ENCODE peak calls at places on chromosomes 1 and 21, in six cellular contexts. One of them, this sample, is unnamed.

GRCh38 chr21:37564924-37565529 is 198.5 kb downstream of the DYRK1A start:
- DNase-seq in mesenchymal stem cell: peak
- DNase-seq in IMR-90: peak
- DNase-seq in neuronal stem cell: no peak
- DNase-seq in trophoblast cell: peak
- DNase-seq in H1: no peak
- DNase-seq in this sample: no peak

GRCh38 chr21:15729346-15729673 is 472 bp upstream of the USP25 start:
- DNase-seq in mesenchymal stem cell: no peak
- DNase-seq in IMR-90: peak
- DNase-seq in neuronal stem cell: no peak
- DNase-seq in trophoblast cell: no peak
- DNase-seq in H1: no peak
- DNase-seq in this sample: no peak

GRCh38 chr1:184790642-184791041 is 36.0 kb upstream of the EDEM3 start:
- DNase-seq in mesenchymal stem cell: peak
- DNase-seq in IMR-90: no peak
- DNase-seq in neuronal stem cell: no peak
- DNase-seq in trophoblast cell: no peak
- DNase-seq in H1: no peak
- DNase-seq in this sample: no peak

GRCh38 chr1:44677201-44677520 is 2.6 kb downstream of the ARMH1 start:
- DNase-seq in mesenchymal stem cell: peak
- DNase-seq in IMR-90: peak
- DNase-seq in neuronal stem cell: no peak
- DNase-seq in trophoblast cell: peak
- DNase-seq in H1: no peak
- DNase-seq in this sample: no peak

GRCh38 chr1:59502009-59502691 is 205.3 kb downstream of the FGGY start:
- DNase-seq in mesenchymal stem cell: no peak
- DNase-seq in IMR-90: no peak
- DNase-seq in neuronal stem cell: no peak
- DNase-seq in trophoblast cell: no peak
- DNase-seq in H1: no peak
- DNase-seq in this sample: no peak

GRCh38 chr1:110471131-110471530 is 20.2 kb downstream of the PROK1 start:
- DNase-seq in mesenchymal stem cell: no peak
- DNase-seq in IMR-90: no peak
- DNase-seq in neuronal stem cell: no peak
- DNase-seq in trophoblast cell: no peak
- DNase-seq in H1: no peak
- DNase-seq in this sample: no peak

GRCh38 chr21:14215971-14216621 is at the start of gene RBM11:
- DNase-seq in mesenchymal stem cell: peak
- DNase-seq in IMR-90: peak
- DNase-seq in neuronal stem cell: peak
- DNase-seq in trophoblast cell: peak
- DNase-seq in H1: peak
- DNase-seq in this sample: peak

GRCh38 chr1:106747791-106748190 is 308.7 kb upstream of the PRMT6 start:
- DNase-seq in mesenchymal stem cell: no peak
- DNase-seq in IMR-90: no peak
- DNase-seq in neuronal stem cell: no peak
- DNase-seq in trophoblast cell: no peak
- DNase-seq in H1: no peak
- DNase-seq in this sample: peak

GRCh38 chr1:151135433-151136385 is 10.7 kb downstream of the SEMA6C start:
- DNase-seq in mesenchymal stem cell: no peak
- DNase-seq in IMR-90: no peak
- DNase-seq in neuronal stem cell: no peak
- DNase-seq in trophoblast cell: no peak
- DNase-seq in H1: no peak
- DNase-seq in this sample: no peak

GRCh38 chr1:216710598-216711333 is 12.5 kb downstream of the ESRRG start:
- DNase-seq in mesenchymal stem cell: no peak
- DNase-seq in IMR-90: no peak
- DNase-seq in neuronal stem cell: no peak
- DNase-seq in trophoblast cell: no peak
- DNase-seq in H1: no peak
- DNase-seq in this sample: no peak

GRCh38 chr1:117105003-117105402 is 16.5 kb downstream of the TRIM45 start:
- DNase-seq in mesenchymal stem cell: peak
- DNase-seq in IMR-90: peak
- DNase-seq in neuronal stem cell: no peak
- DNase-seq in trophoblast cell: no peak
- DNase-seq in H1: no peak
- DNase-seq in this sample: no peak

GRCh38 chr1:155989992-155990325 is 11.6 kb upstream of the ARHGEF2 start:
- DNase-seq in mesenchymal stem cell: no peak
- DNase-seq in IMR-90: no peak
- DNase-seq in neuronal stem cell: no peak
- DNase-seq in trophoblast cell: no peak
- DNase-seq in H1: no peak
- DNase-seq in this sample: no peak

GRCh38 chr21:42997053-42997452 is 22.7 kb downstream of the PKNOX1 start:
- DNase-seq in mesenchymal stem cell: peak
- DNase-seq in IMR-90: peak
- DNase-seq in neuronal stem cell: no peak
- DNase-seq in trophoblast cell: peak
- DNase-seq in H1: no peak
- DNase-seq in this sample: no peak

GRCh38 chr1:107965112-107965991 is at the start of gene VAV3:
- DNase-seq in mesenchymal stem cell: peak
- DNase-seq in IMR-90: peak
- DNase-seq in neuronal stem cell: peak
- DNase-seq in trophoblast cell: peak
- DNase-seq in H1: peak
- DNase-seq in this sample: peak

GRCh38 chr1:156241311-156241811 is 623 bp upstream of the BGLAP start:
- DNase-seq in mesenchymal stem cell: peak
- DNase-seq in IMR-90: peak
- DNase-seq in neuronal stem cell: no peak
- DNase-seq in trophoblast cell: no peak
- DNase-seq in H1: no peak
- DNase-seq in this sample: no peak

GRCh38 chr1:151968058-151968457 is 25.6 kb downstream of the S100A10 start:
- DNase-seq in mesenchymal stem cell: peak
- DNase-seq in IMR-90: peak
- DNase-seq in neuronal stem cell: peak
- DNase-seq in trophoblast cell: peak
- DNase-seq in H1: no peak
- DNase-seq in this sample: peak

GRCh38 chr1:31105646-31106045 is 40.1 kb upstream of the PUM1 start:
- DNase-seq in mesenchymal stem cell: peak
- DNase-seq in IMR-90: peak
- DNase-seq in neuronal stem cell: no peak
- DNase-seq in trophoblast cell: no peak
- DNase-seq in H1: no peak
- DNase-seq in this sample: no peak

GRCh38 chr1:19921310-19921709 is 2.1 kb downstream of the PLA2G2E start:
- DNase-seq in mesenchymal stem cell: no peak
- DNase-seq in IMR-90: no peak
- DNase-seq in neuronal stem cell: no peak
- DNase-seq in trophoblast cell: no peak
- DNase-seq in H1: no peak
- DNase-seq in this sample: no peak

GRCh38 chr1:59171788-59172187 is 125.1 kb upstream of the FGGY start:
- DNase-seq in mesenchymal stem cell: no peak
- DNase-seq in IMR-90: no peak
- DNase-seq in neuronal stem cell: no peak
- DNase-seq in trophoblast cell: no peak
- DNase-seq in H1: no peak
- DNase-seq in this sample: no peak

GRCh38 chr1:30697571-30697970 is 25.8 kb downstream of the MATN1 start:
- DNase-seq in mesenchymal stem cell: no peak
- DNase-seq in IMR-90: no peak
- DNase-seq in neuronal stem cell: no peak
- DNase-seq in trophoblast cell: no peak
- DNase-seq in H1: no peak
- DNase-seq in this sample: no peak

GRCh38 chr21:44425895-44426662 is 29.2 kb upstream of the LRRC3 start:
- DNase-seq in mesenchymal stem cell: no peak
- DNase-seq in IMR-90: no peak
- DNase-seq in neuronal stem cell: no peak
- DNase-seq in trophoblast cell: no peak
- DNase-seq in H1: no peak
- DNase-seq in this sample: peak

GRCh38 chr1:183148599-183148998 is 37.5 kb upstream of the LAMC2 start:
- DNase-seq in mesenchymal stem cell: peak
- DNase-seq in IMR-90: peak
- DNase-seq in neuronal stem cell: no peak
- DNase-seq in trophoblast cell: no peak
- DNase-seq in H1: no peak
- DNase-seq in this sample: no peak

GRCh38 chr1:160282807-160283206 is 2.1 kb downstream of the PEX19 start:
- DNase-seq in mesenchymal stem cell: no peak
- DNase-seq in IMR-90: no peak
- DNase-seq in neuronal stem cell: no peak
- DNase-seq in trophoblast cell: no peak
- DNase-seq in H1: no peak
- DNase-seq in this sample: no peak

GRCh38 chr21:17348849-17349248 is 164.0 kb upstream of the CXADR start:
- DNase-seq in mesenchymal stem cell: no peak
- DNase-seq in IMR-90: no peak
- DNase-seq in neuronal stem cell: no peak
- DNase-seq in trophoblast cell: no peak
- DNase-seq in H1: no peak
- DNase-seq in this sample: no peak

GRCh38 chr21:17348357-17348756 is 164.5 kb upstream of the CXADR start:
- DNase-seq in mesenchymal stem cell: no peak
- DNase-seq in IMR-90: no peak
- DNase-seq in neuronal stem cell: no peak
- DNase-seq in trophoblast cell: no peak
- DNase-seq in H1: no peak
- DNase-seq in this sample: no peak

GRCh38 chr21:17352937-17353655 is 159.7 kb upstream of the CXADR start:
- DNase-seq in mesenchymal stem cell: no peak
- DNase-seq in IMR-90: no peak
- DNase-seq in neuronal stem cell: no peak
- DNase-seq in trophoblast cell: no peak
- DNase-seq in H1: no peak
- DNase-seq in this sample: no peak

DNA sequence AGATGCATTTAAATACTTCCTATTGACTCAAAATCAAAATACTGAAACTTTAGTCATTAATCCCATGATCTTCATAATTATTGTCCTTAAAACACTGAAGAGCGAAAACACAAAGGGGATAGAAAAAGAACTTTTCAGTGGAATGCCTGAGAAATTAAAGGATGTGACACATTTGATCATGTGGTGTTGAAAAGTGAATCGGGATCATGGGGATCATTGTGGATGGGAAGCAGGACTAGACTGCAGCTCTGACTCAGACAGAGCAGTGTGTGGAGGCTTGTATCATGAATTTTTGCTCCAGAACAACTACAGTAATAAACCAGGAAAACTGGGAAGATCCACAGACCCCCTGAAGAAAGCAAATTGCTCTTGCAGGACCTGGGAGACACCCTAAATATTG is 161.1 kb upstream of the CXADR start:
- DNase-seq in mesenchymal stem cell: no peak
- DNase-seq in IMR-90: no peak
- DNase-seq in neuronal stem cell: no peak
- DNase-seq in trophoblast cell: no peak
- DNase-seq in H1: no peak
- DNase-seq in this sample: no peak
- H4K91ac ChIP-seq in mesenchymal stem cell: no peak
- H4K91ac ChIP-seq in IMR-90: no peak
- H4K91ac ChIP-seq in neuronal stem cell: no peak
- H4K91ac ChIP-seq in trophoblast cell: no peak
- H4K91ac ChIP-seq in H1: no peak
- H4K91ac ChIP-seq in this sample: no peak

GRCh38 chr1:114688526-114688925 is 6.8 kb downstream of the AMPD1 start:
- DNase-seq in mesenchymal stem cell: no peak
- DNase-seq in IMR-90: no peak
- DNase-seq in neuronal stem cell: no peak
- DNase-seq in trophoblast cell: no peak
- DNase-seq in H1: no peak
- DNase-seq in this sample: no peak

GRCh38 chr1:114691061-114691460 is 4.3 kb downstream of the AMPD1 start:
- DNase-seq in mesenchymal stem cell: no peak
- DNase-seq in IMR-90: no peak
- DNase-seq in neuronal stem cell: no peak
- DNase-seq in trophoblast cell: no peak
- DNase-seq in H1: no peak
- DNase-seq in this sample: no peak

GRCh38 chr1:114685851-114686250 is 9.5 kb downstream of the AMPD1 start:
- DNase-seq in mesenchymal stem cell: no peak
- DNase-seq in IMR-90: no peak
- DNase-seq in neuronal stem cell: no peak
- DNase-seq in trophoblast cell: no peak
- DNase-seq in H1: no peak
- DNase-seq in this sample: no peak
- H3K23ac ChIP-seq in mesenchymal stem cell: no peak
- H3K23ac ChIP-seq in IMR-90: no peak
- H3K23ac ChIP-seq in neuronal stem cell: no peak
- H3K23ac ChIP-seq in trophoblast cell: no peak
- H3K23ac ChIP-seq in H1: no peak
- H3K23ac ChIP-seq in this sample: no peak

DNA sequence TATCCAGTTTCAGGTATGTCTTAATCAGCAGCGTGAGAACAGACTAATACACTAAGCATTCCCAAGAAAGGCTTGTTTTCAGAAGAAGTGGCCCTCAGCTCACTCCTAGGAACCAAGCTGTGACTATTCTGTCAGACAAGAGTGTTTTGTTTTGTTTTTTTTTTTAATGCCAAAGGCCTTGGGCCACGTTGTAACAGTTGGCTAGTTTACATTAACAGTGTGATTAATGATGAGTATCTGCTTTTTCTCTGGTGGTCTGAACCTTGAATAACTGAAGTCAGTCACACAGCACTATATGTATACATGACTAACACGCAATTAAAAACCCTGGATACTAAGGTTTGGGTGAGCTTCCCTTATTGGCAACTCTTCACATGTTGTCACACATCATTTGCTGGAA is 21.9 kb downstream of the DPYD start:
- DNase-seq in mesenchymal stem cell: peak
- DNase-seq in IMR-90: peak
- DNase-seq in neuronal stem cell: no peak
- DNase-seq in trophoblast cell: no peak
- DNase-seq in H1: no peak
- DNase-seq in this sample: no peak
- H4K91ac ChIP-seq in mesenchymal stem cell: no peak
- H4K91ac ChIP-seq in IMR-90: no peak
- H4K91ac ChIP-seq in neuronal stem cell: no peak
- H4K91ac ChIP-seq in trophoblast cell: no peak
- H4K91ac ChIP-seq in H1: no peak
- H4K91ac ChIP-seq in this sample: no peak

GRCh38 chr1:161391611-161392010 is 23.9 kb upstream of the CFAP126 start:
- DNase-seq in mesenchymal stem cell: no peak
- DNase-seq in IMR-90: no peak
- DNase-seq in neuronal stem cell: no peak
- DNase-seq in trophoblast cell: no peak
- DNase-seq in H1: no peak
- DNase-seq in this sample: no peak

GRCh38 chr1:161388639-161389038 is 21.0 kb upstream of the CFAP126 start:
- DNase-seq in mesenchymal stem cell: no peak
- DNase-seq in IMR-90: no peak
- DNase-seq in neuronal stem cell: no peak
- DNase-seq in trophoblast cell: no peak
- DNase-seq in H1: no peak
- DNase-seq in this sample: peak

GRCh38 chr1:161390559-161390858 is 22.8 kb upstream of the CFAP126 start:
- DNase-seq in mesenchymal stem cell: no peak
- DNase-seq in IMR-90: peak
- DNase-seq in neuronal stem cell: no peak
- DNase-seq in trophoblast cell: no peak
- DNase-seq in H1: no peak
- DNase-seq in this sample: no peak

GRCh38 chr1:161389691-161390558 is 22.2 kb upstream of the CFAP126 start:
- DNase-seq in mesenchymal stem cell: peak
- DNase-seq in IMR-90: peak
- DNase-seq in neuronal stem cell: peak
- DNase-seq in trophoblast cell: peak
- DNase-seq in H1: peak
- DNase-seq in this sample: peak
- H3K23ac ChIP-seq in mesenchymal stem cell: no peak
- H3K23ac ChIP-seq in IMR-90: peak
- H3K23ac ChIP-seq in neuronal stem cell: peak
- H3K23ac ChIP-seq in trophoblast cell: no peak
- H3K23ac ChIP-seq in H1: peak
- H3K23ac ChIP-seq in this sample: no peak

This sample was measured in H9.